ENCODE peak calls at places on chromosomes 6 and 20, in four cellular contexts. J is H1, G is K562, T is HepG2. P is an unnamed sample.

GRCh38 chr6:41427642-41428401 is 92.4 kb downstream of the NCR2 start:
- DNase-seq in J (peak), G (no peak), T (peak), P (no peak)

GRCh38 chr6:132304891-132305305 is 96.4 kb downstream of the MOXD1 start:
- DNase-seq in J (no peak), G (no peak), T (no peak), P (no peak)

GRCh38 chr6:14082771-14083170 is 34.8 kb upstream of the CD83 start:
- DNase-seq in J (no peak), G (no peak), T (no peak), P (no peak)

GRCh38 chr6:10617008-10617696 is 77.3 kb downstream of the C6orf52 start:
- DNase-seq in J (no peak), G (no peak), T (no peak), P (no peak)

GRCh38 chr6:140427842-140428241 is 1053.4 kb upstream of the CITED2 start:
- DNase-seq in J (no peak), G (no peak), T (peak), P (peak)

GRCh38 chr6:134031696-134032255 is 20.6 kb downstream of the SLC2A12 start:
- DNase-seq in J (no peak), G (no peak), T (no peak), P (no peak)

GRCh38 chr20:51121901-51122412 is 99.0 kb upstream of the KCNG1 start:
- DNase-seq in J (no peak), G (no peak), T (no peak), P (no peak)

GRCh38 chr20:11193241-11193640 is 519.4 kb upstream of the JAG1 start:
- DNase-seq in J (no peak), G (no peak), T (no peak), P (no peak)

GRCh38 chr20:20580139-20580538 is 132.3 kb downstream of the RALGAPA2 start:
- DNase-seq in J (no peak), G (no peak), T (no peak), P (no peak)

GRCh38 chr20:62649140-62649539 is 6.8 kb downstream of the SLCO4A1 start:
- DNase-seq in J (no peak), G (no peak), T (no peak), P (no peak)

GRCh38 chr6:46637145-46637544 is 15.5 kb downstream of the CYP39A1 start:
- DNase-seq in J (no peak), G (no peak), T (no peak), P (no peak)

GRCh38 chr6:116008470-116009229 is 52.0 kb downstream of the FRK start:
- DNase-seq in J (no peak), G (no peak), T (no peak), P (peak)

GRCh38 chr6:5115168-5115567 is 30.0 kb downstream of the PPP1R3G start:
- DNase-seq in J (no peak), G (no peak), T (peak), P (no peak)

GRCh38 chr20:24368253-24368652 is 101.2 kb upstream of the SYNDIG1 start:
- DNase-seq in J (no peak), G (no peak), T (no peak), P (no peak)
- TF ChIP-seq FOSL1 in J (no peak), G (no peak), T (no peak), P (no peak)

GRCh38 chr6:93550551-93551276 is 131.4 kb upstream of the EPHA7 start:
- DNase-seq in J (no peak), G (no peak), T (no peak), P (no peak)
- TF ChIP-seq CEBPB in J (no peak), G (no peak), T (peak), P (no peak)

GRCh38 chr6:1063671-1064355 is 248.1 kb upstream of the FOXQ1 start:
- DNase-seq in J (no peak), G (no peak), T (no peak), P (no peak)
- TF ChIP-seq FOSL1 in J (no peak), G (no peak), T (no peak), P (no peak)

DNA sequence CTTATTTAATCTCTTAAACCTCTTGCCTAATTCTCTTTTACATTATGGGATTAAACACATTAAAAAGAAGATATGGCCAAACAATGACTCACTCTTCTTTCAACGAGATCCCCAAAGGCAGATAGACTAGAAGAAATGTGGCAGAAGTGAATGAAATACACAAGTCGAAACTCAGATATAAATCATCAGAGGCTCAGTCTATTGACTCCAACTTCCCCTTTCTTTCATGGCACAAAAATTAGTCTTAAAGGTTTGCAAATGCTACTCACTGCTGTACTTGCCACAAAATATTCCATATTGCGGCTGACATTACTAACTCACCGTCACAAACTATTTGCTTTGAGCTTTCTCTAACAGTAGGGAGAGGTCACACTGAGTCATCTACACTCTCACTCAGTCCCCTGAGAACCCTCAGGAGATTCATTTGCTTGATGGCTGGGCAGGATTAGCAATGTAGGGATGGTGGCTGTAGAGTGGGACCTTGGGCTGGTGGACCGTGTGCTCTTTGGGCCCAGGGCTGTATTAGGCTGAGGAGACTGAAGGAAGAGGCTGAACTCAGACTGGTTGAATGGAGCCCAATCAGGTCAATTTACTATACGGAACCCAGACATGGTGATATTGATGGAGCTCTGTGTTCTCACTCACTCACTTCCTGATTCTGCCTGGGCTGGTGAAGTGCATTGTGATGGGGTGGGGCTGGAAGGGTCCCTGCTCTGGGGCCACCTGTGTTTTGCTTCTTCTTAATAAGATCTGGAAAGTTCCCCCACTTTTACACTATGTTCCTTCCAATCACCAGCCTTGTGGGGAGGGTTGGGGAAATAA is 42.8 kb upstream of the UBR2 start:
- DNase-seq in J (no peak), G (no peak), T (no peak), P (peak)
- TF ChIP-seq CEBPB in J (no peak), G (no peak), T (no peak), P (no peak)

GRCh38 chr6:157388924-157389323 is 7.9 kb downstream of the ZDHHC14 start:
- DNase-seq in J (no peak), G (no peak), T (no peak), P (no peak)

GRCh38 chr6:157386023-157386422 is 5.0 kb downstream of the ZDHHC14 start:
- DNase-seq in J (no peak), G (no peak), T (no peak), P (no peak)

GRCh38 chr6:157386454-157386853 is 5.5 kb downstream of the ZDHHC14 start:
- DNase-seq in J (no peak), G (no peak), T (no peak), P (no peak)

GRCh38 chr6:157383471-157383870 is 2.5 kb downstream of the ZDHHC14 start:
- DNase-seq in J (no peak), G (no peak), T (no peak), P (no peak)

DNA sequence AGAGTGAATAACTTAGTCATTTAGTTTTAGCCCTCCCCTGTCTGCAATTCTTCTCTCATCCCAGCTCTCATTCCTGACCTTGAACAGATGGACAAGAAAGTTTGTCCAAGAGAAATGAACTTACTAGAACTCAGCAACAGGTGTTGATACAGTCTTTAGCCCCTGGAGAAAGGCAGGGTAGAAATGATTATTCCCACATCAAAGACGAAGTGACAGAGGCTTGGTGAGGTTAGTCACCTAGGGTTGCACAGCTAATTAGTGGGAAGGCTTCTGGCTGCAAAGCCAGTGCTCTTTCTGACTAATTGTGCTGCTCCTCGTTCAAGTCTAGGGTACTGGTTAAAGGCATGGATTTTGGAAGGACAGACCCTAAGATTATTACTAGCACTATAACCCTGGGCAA is 4.5 kb downstream of the ZDHHC14 start:
- DNase-seq in J (no peak), G (no peak), T (no peak), P (no peak)
- TF ChIP-seq FOSL1 in J (no peak), G (no peak), T (no peak), P (no peak)

P was measured in HCT116.